ENCODE peak calls at places on chromosomes 5 and 9, in seven cellular contexts. One of them, this sample, is unnamed.

GRCh38 chr5:16983972-16984371 is 47.9 kb upstream of the MYO10 start:
- DNase-seq in MM.1S: no peak
- DNase-seq in hepatocyte: no peak
- DNase-seq in mesenchymal stem cell: no peak
- DNase-seq in A673: no peak
- DNase-seq in transverse colon: no peak
- DNase-seq in adrenal gland: no peak
- DNase-seq in this sample: no peak

GRCh38 chr5:51472472-51472871 is 89.2 kb downstream of the ISL1 start:
- DNase-seq in MM.1S: no peak
- DNase-seq in hepatocyte: no peak
- DNase-seq in mesenchymal stem cell: no peak
- DNase-seq in A673: no peak
- DNase-seq in transverse colon: no peak
- DNase-seq in adrenal gland: no peak
- DNase-seq in this sample: no peak

GRCh38 chr5:111754190-111754589 is 2.8 kb downstream of the NREP start:
- DNase-seq in MM.1S: peak; percentile 59
- DNase-seq in hepatocyte: no peak
- DNase-seq in mesenchymal stem cell: no peak
- DNase-seq in A673: no peak
- DNase-seq in transverse colon: no peak
- DNase-seq in adrenal gland: no peak
- DNase-seq in this sample: no peak

GRCh38 chr9:114570742-114571141 is 16.8 kb upstream of the ATP6V1G1 start:
- DNase-seq in MM.1S: no peak
- DNase-seq in hepatocyte: no peak
- DNase-seq in mesenchymal stem cell: no peak
- DNase-seq in A673: no peak
- DNase-seq in transverse colon: no peak
- DNase-seq in adrenal gland: no peak
- DNase-seq in this sample: no peak

GRCh38 chr5:116448450-116448849 is 126.2 kb downstream of the SEMA6A start:
- DNase-seq in MM.1S: no peak
- DNase-seq in hepatocyte: no peak
- DNase-seq in mesenchymal stem cell: no peak
- DNase-seq in A673: no peak
- DNase-seq in transverse colon: no peak
- DNase-seq in adrenal gland: no peak
- DNase-seq in this sample: no peak

GRCh38 chr9:530681-531080 is 310.8 kb upstream of the DMRT1 start:
- DNase-seq in MM.1S: no peak
- DNase-seq in hepatocyte: no peak
- DNase-seq in mesenchymal stem cell: no peak
- DNase-seq in A673: no peak
- DNase-seq in transverse colon: no peak
- DNase-seq in adrenal gland: peak; percentile 65
- DNase-seq in this sample: no peak

GRCh38 chr5:81980598-81981260 is 8.9 kb downstream of the ATG10 start:
- DNase-seq in MM.1S: no peak
- DNase-seq in hepatocyte: no peak
- DNase-seq in mesenchymal stem cell: no peak
- DNase-seq in A673: no peak
- DNase-seq in transverse colon: no peak
- DNase-seq in adrenal gland: no peak
- DNase-seq in this sample: no peak

GRCh38 chr9:14827805-14828204 is 82.4 kb downstream of the FREM1 start:
- DNase-seq in MM.1S: no peak
- DNase-seq in hepatocyte: no peak
- DNase-seq in mesenchymal stem cell: no peak
- DNase-seq in A673: no peak
- DNase-seq in transverse colon: no peak
- DNase-seq in adrenal gland: no peak
- DNase-seq in this sample: no peak

GRCh38 chr5:21236896-21237830 is 1249.2 kb upstream of the CDH18 start:
- DNase-seq in MM.1S: no peak
- DNase-seq in hepatocyte: no peak
- DNase-seq in mesenchymal stem cell: peak; percentile 76
- DNase-seq in A673: peak; percentile 83
- DNase-seq in transverse colon: no peak
- DNase-seq in adrenal gland: no peak
- DNase-seq in this sample: no peak

GRCh38 chr9:127519301-127520166 is 68.2 kb downstream of the LRSAM1 start:
- DNase-seq in MM.1S: no peak
- DNase-seq in hepatocyte: peak; percentile 59
- DNase-seq in mesenchymal stem cell: peak; percentile 99
- DNase-seq in A673: no peak
- DNase-seq in transverse colon: no peak
- DNase-seq in adrenal gland: peak; percentile 54
- DNase-seq in this sample: peak; percentile 97

GRCh38 chr5:176780071-176780850 is 30.1 kb upstream of the UNC5A start:
- DNase-seq in MM.1S: no peak
- DNase-seq in hepatocyte: no peak
- DNase-seq in mesenchymal stem cell: no peak
- DNase-seq in A673: no peak
- DNase-seq in transverse colon: no peak
- DNase-seq in adrenal gland: no peak
- DNase-seq in this sample: peak; percentile 41

GRCh38 chr9:82558855-82559615 is 503.9 kb downstream of the RASEF start:
- DNase-seq in MM.1S: no peak
- DNase-seq in hepatocyte: peak; percentile 42
- DNase-seq in mesenchymal stem cell: peak; percentile 93
- DNase-seq in A673: no peak
- DNase-seq in transverse colon: no peak
- DNase-seq in adrenal gland: no peak
- DNase-seq in this sample: no peak

GRCh38 chr5:129899454-129899853 is 4.8 kb upstream of the CHSY3 start:
- DNase-seq in MM.1S: peak; percentile 31
- DNase-seq in hepatocyte: no peak
- DNase-seq in mesenchymal stem cell: peak; percentile 47
- DNase-seq in A673: no peak
- DNase-seq in transverse colon: no peak
- DNase-seq in adrenal gland: no peak
- DNase-seq in this sample: no peak

GRCh38 chr9:92543972-92544371 is 8.2 kb upstream of the ECM2 start:
- DNase-seq in MM.1S: no peak
- DNase-seq in hepatocyte: no peak
- DNase-seq in mesenchymal stem cell: no peak
- DNase-seq in A673: no peak
- DNase-seq in transverse colon: no peak
- DNase-seq in adrenal gland: no peak
- DNase-seq in this sample: no peak

GRCh38 chr5:117633093-117633492 is 1058.5 kb upstream of the SEMA6A start:
- DNase-seq in MM.1S: no peak
- DNase-seq in hepatocyte: no peak
- DNase-seq in mesenchymal stem cell: no peak
- DNase-seq in A673: no peak
- DNase-seq in transverse colon: no peak
- DNase-seq in adrenal gland: no peak
- DNase-seq in this sample: no peak

GRCh38 chr9:135741276-135742219 is 39.6 kb downstream of the KCNT1 start:
- DNase-seq in MM.1S: no peak
- DNase-seq in hepatocyte: no peak
- DNase-seq in mesenchymal stem cell: no peak
- DNase-seq in A673: no peak
- DNase-seq in transverse colon: no peak
- DNase-seq in adrenal gland: no peak
- DNase-seq in this sample: no peak

GRCh38 chr9:2181794-2182193 is 166.6 kb downstream of the SMARCA2 start:
- DNase-seq in MM.1S: no peak
- DNase-seq in hepatocyte: peak; percentile 13
- DNase-seq in mesenchymal stem cell: peak; percentile 20
- DNase-seq in A673: peak; percentile 75
- DNase-seq in transverse colon: peak; percentile 17
- DNase-seq in adrenal gland: peak; percentile 62
- DNase-seq in this sample: peak; percentile 2

GRCh38 chr5:59216845-59217244 is 634.0 kb downstream of the RAB3C start:
- DNase-seq in MM.1S: no peak
- DNase-seq in hepatocyte: no peak
- DNase-seq in mesenchymal stem cell: no peak
- DNase-seq in A673: no peak
- DNase-seq in transverse colon: no peak
- DNase-seq in adrenal gland: no peak
- DNase-seq in this sample: no peak

GRCh38 chr9:130426467-130426773 is 18.3 kb upstream of the ASS1 start:
- DNase-seq in MM.1S: no peak
- DNase-seq in hepatocyte: no peak
- DNase-seq in mesenchymal stem cell: no peak
- DNase-seq in A673: no peak
- DNase-seq in transverse colon: no peak
- DNase-seq in adrenal gland: no peak
- DNase-seq in this sample: no peak

GRCh38 chr9:135590486-135591079 is 29.0 kb downstream of the PAEP start:
- DNase-seq in MM.1S: no peak
- DNase-seq in hepatocyte: no peak
- DNase-seq in mesenchymal stem cell: no peak
- DNase-seq in A673: no peak
- DNase-seq in transverse colon: no peak
- DNase-seq in adrenal gland: no peak
- DNase-seq in this sample: no peak

GRCh38 chr9:91248707-91249106 is 113.0 kb downstream of the AUH start:
- DNase-seq in MM.1S: no peak
- DNase-seq in hepatocyte: no peak
- DNase-seq in mesenchymal stem cell: no peak
- DNase-seq in A673: no peak
- DNase-seq in transverse colon: no peak
- DNase-seq in adrenal gland: no peak
- DNase-seq in this sample: no peak

GRCh38 chr5:45643051-45643450 is 53.1 kb downstream of the HCN1 start:
- DNase-seq in MM.1S: no peak
- DNase-seq in hepatocyte: no peak
- DNase-seq in mesenchymal stem cell: no peak
- DNase-seq in A673: no peak
- DNase-seq in transverse colon: no peak
- DNase-seq in adrenal gland: no peak
- DNase-seq in this sample: no peak

GRCh38 chr9:113578877-113579269 is 115.3 kb downstream of the RGS3 start:
- DNase-seq in MM.1S: peak; percentile 95
- DNase-seq in hepatocyte: peak; percentile 66
- DNase-seq in mesenchymal stem cell: peak; percentile 95
- DNase-seq in A673: no peak
- DNase-seq in transverse colon: peak; percentile 80
- DNase-seq in adrenal gland: peak; percentile 62
- DNase-seq in this sample: peak; percentile 97

GRCh38 chr5:17157294-17157693 is 60.1 kb upstream of the BASP1 start:
- DNase-seq in MM.1S: no peak
- DNase-seq in hepatocyte: no peak
- DNase-seq in mesenchymal stem cell: peak; percentile 60
- DNase-seq in A673: no peak
- DNase-seq in transverse colon: no peak
- DNase-seq in adrenal gland: no peak
- DNase-seq in this sample: no peak

GRCh38 chr9:18237776-18238175 is 236.2 kb upstream of the ADAMTSL1 start:
- DNase-seq in MM.1S: no peak
- DNase-seq in hepatocyte: no peak
- DNase-seq in mesenchymal stem cell: no peak
- DNase-seq in A673: no peak
- DNase-seq in transverse colon: no peak
- DNase-seq in adrenal gland: no peak
- DNase-seq in this sample: no peak

GRCh38 chr9:129026442-129027223 is 1.5 kb downstream of the SH3GLB2 start:
- DNase-seq in MM.1S: peak; percentile 80
- DNase-seq in hepatocyte: peak; percentile 85
- DNase-seq in mesenchymal stem cell: peak; percentile 59
- DNase-seq in A673: peak; percentile 63
- DNase-seq in transverse colon: peak; percentile 39
- DNase-seq in adrenal gland: no peak
- DNase-seq in this sample: no peak
- H3K4me3 ChIP-seq in MM.1S: peak overlapping the region; percentile 100
- H3K4me3 ChIP-seq in hepatocyte: no peak overlapping the region
- H3K4me3 ChIP-seq in mesenchymal stem cell: peak overlapping the region; percentile 93
- H3K4me3 ChIP-seq in A673: peak overlapping the region; percentile 69
- H3K4me3 ChIP-seq in transverse colon: no peak overlapping the region
- H3K4me3 ChIP-seq in adrenal gland: no peak overlapping the region
- H3K4me3 ChIP-seq in this sample: no peak overlapping the region

GRCh38 chr5:146337264-146337904 is 1.3 kb upstream of the POU4F3 start:
- DNase-seq in MM.1S: no peak
- DNase-seq in hepatocyte: no peak
- DNase-seq in mesenchymal stem cell: no peak
- DNase-seq in A673: no peak
- DNase-seq in transverse colon: no peak
- DNase-seq in adrenal gland: no peak
- DNase-seq in this sample: no peak

GRCh38 chr5:146338774-146339714 is at the start of gene POU4F3:
- DNase-seq in MM.1S: no peak
- DNase-seq in hepatocyte: no peak
- DNase-seq in mesenchymal stem cell: no peak
- DNase-seq in A673: peak; percentile 20
- DNase-seq in transverse colon: no peak
- DNase-seq in adrenal gland: no peak
- DNase-seq in this sample: no peak

GRCh38 chr5:146337928-146338327 is 711 bp upstream of the POU4F3 start:
- DNase-seq in MM.1S: no peak
- DNase-seq in hepatocyte: no peak
- DNase-seq in mesenchymal stem cell: no peak
- DNase-seq in A673: no peak
- DNase-seq in transverse colon: no peak
- DNase-seq in adrenal gland: no peak
- DNase-seq in this sample: no peak

GRCh38 chr5:146334074-146334533 is 4.5 kb upstream of the POU4F3 start:
- DNase-seq in MM.1S: no peak
- DNase-seq in hepatocyte: no peak
- DNase-seq in mesenchymal stem cell: no peak
- DNase-seq in A673: no peak
- DNase-seq in transverse colon: no peak
- DNase-seq in adrenal gland: no peak
- DNase-seq in this sample: no peak

DNA sequence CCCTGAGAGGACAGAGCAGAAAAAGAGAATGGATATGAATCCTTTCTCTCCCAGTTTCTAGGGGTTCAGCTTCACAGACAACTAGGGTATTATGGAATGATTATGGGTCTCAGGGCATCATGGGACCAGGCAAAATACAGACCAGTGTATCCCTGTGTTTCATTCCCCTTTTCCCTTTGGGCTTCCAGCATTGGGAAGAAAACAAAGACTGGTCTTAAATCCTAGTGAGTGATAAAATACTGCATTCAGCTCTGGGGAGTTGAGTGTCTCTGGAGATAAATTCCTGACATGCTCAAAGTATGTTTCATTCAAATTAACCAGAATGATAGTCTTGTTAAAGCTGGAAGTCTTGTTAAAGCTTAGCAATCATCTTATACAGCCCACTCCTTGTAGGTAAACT is 2.4 kb upstream of the POU4F3 start:
- DNase-seq in MM.1S: no peak
- DNase-seq in hepatocyte: no peak
- DNase-seq in mesenchymal stem cell: no peak
- DNase-seq in A673: no peak
- DNase-seq in transverse colon: no peak
- DNase-seq in adrenal gland: no peak
- DNase-seq in this sample: no peak
- H3K27me3 ChIP-seq in MM.1S: peaks cover 16% of the 10 kb centered on the region
- H3K27me3 ChIP-seq in hepatocyte: peaks cover 97% of the 10 kb centered on the region
- H3K27me3 ChIP-seq in mesenchymal stem cell: peaks cover 98% of the 10 kb centered on the region
- H3K27me3 ChIP-seq in A673: peaks cover 98% of the 10 kb centered on the region
- H3K27me3 ChIP-seq in transverse colon: peaks cover 98% of the 10 kb centered on the region
- H3K27me3 ChIP-seq in adrenal gland: peaks cover 73% of the 10 kb centered on the region
- H3K27me3 ChIP-seq in this sample: peaks cover 77% of the 10 kb centered on the region

GRCh38 chr5:39073759-39074008 is 515 bp downstream of the RICTOR start:
- DNase-seq in MM.1S: no peak
- DNase-seq in hepatocyte: no peak
- DNase-seq in mesenchymal stem cell: no peak
- DNase-seq in A673: no peak
- DNase-seq in transverse colon: no peak
- DNase-seq in adrenal gland: no peak
- DNase-seq in this sample: no peak
- H3K4me3 ChIP-seq in MM.1S: peak overlapping the region; percentile 94
- H3K4me3 ChIP-seq in hepatocyte: peak overlapping the region; percentile 93
- H3K4me3 ChIP-seq in mesenchymal stem cell: peak overlapping the region; percentile 98
- H3K4me3 ChIP-seq in A673: peak overlapping the region; percentile 91
- H3K4me3 ChIP-seq in transverse colon: peak overlapping the region; percentile 99
- H3K4me3 ChIP-seq in adrenal gland: peak overlapping the region; percentile 99
- H3K4me3 ChIP-seq in this sample: peak overlapping the region; percentile 99

GRCh38 chr5:5587474-5587873 is 165.0 kb downstream of the ICE1 start:
- DNase-seq in MM.1S: no peak
- DNase-seq in hepatocyte: no peak
- DNase-seq in mesenchymal stem cell: no peak
- DNase-seq in A673: no peak
- DNase-seq in transverse colon: no peak
- DNase-seq in adrenal gland: no peak
- DNase-seq in this sample: no peak
- H3K27me3 ChIP-seq in MM.1S: no peaks in the 10 kb centered on the region
- H3K27me3 ChIP-seq in hepatocyte: no peaks in the 10 kb centered on the region
- H3K27me3 ChIP-seq in mesenchymal stem cell: no peaks in the 10 kb centered on the region
- H3K27me3 ChIP-seq in A673: peaks cover 32% of the 10 kb centered on the region
- H3K27me3 ChIP-seq in transverse colon: no peaks in the 10 kb centered on the region
- H3K27me3 ChIP-seq in adrenal gland: no peaks in the 10 kb centered on the region
- H3K27me3 ChIP-seq in this sample: no peaks in the 10 kb centered on the region